ENCODE peak calls at places on chromosome 7, in ten cellular contexts. Q is tibial artery; U is heart left ventricle; O is cardiac muscle cell; K is tibial nerve; S is Peyer's patch; I is CD4-positive, alpha-beta memory T cell; W is GM23248; E is fibroblast of lung; J is lower lobe of right lung. Y is an unnamed sample.

GRCh38 chr7:17255930-17256329 is 42.5 kb upstream of the AHR start:
- DNase-seq in Q (no peak), U (no peak), O (no peak), K (no peak), S (no peak), I (no peak), W (no peak), E (no peak), J (no peak), Y (no peak)

GRCh38 chr7:104978460-104978859 is 35.5 kb upstream of the KMT2E start:
- DNase-seq in Q (no peak), U (no peak), O (no peak), K (no peak), S (no peak), I (no peak), W (no peak), E (no peak), J (no peak), Y (no peak)

GRCh38 chr7:141864765-141865447 is 23.6 kb upstream of the PRSS37 start:
- DNase-seq in Q (no peak), U (no peak), O (no peak), K (no peak), S (no peak), I (no peak), W (peak; percentile 47), E (peak; percentile 11), J (no peak), Y (no peak)

GRCh38 chr7:65448824-65449504 is 75.3 kb downstream of the ZNF92 start:
- DNase-seq in Q (no peak), U (no peak), O (no peak), K (no peak), S (no peak), I (no peak), W (peak; percentile 89), E (peak; percentile 95), J (no peak), Y (no peak)

GRCh38 chr7:46713868-46714596 is 793.0 kb upstream of the IGFBP3 start:
- DNase-seq in Q (peak; percentile 68), U (peak; percentile 68), O (peak; percentile 62), K (no peak), S (no peak), I (no peak), W (no peak), E (no peak), J (no peak), Y (no peak)

GRCh38 chr7:158313931-158314330 is 273.7 kb downstream of the PTPRN2 start:
- DNase-seq in Q (no peak), U (no peak), O (no peak), K (no peak), S (no peak), I (no peak), W (no peak), E (no peak), J (no peak), Y (no peak)

GRCh38 chr7:111475959-111476358 is 86.3 kb downstream of the IMMP2L start:
- DNase-seq in Q (no peak), U (no peak), O (no peak), K (no peak), S (no peak), I (no peak), W (no peak), E (no peak), J (no peak), Y (no peak)

GRCh38 chr7:143884978-143885559 is 16.9 kb downstream of the TCAF1 start:
- DNase-seq in Q (no peak), U (peak; percentile 56), O (peak; percentile 82), K (no peak), S (no peak), I (no peak), W (peak; percentile 76), E (peak; percentile 82), J (no peak), Y (peak; percentile 46)

GRCh38 chr7:41696323-41696916 is 6.5 kb downstream of the INHBA start:
- DNase-seq in Q (peak; percentile 91), U (peak; percentile 62), O (peak; percentile 88), K (peak; percentile 76), S (peak; percentile 42), I (no peak), W (peak; percentile 89), E (peak; percentile 90), J (peak; percentile 76), Y (peak; percentile 94)

GRCh38 chr7:30594540-30595460 is at the start of gene GARS1:
- DNase-seq in Q (peak; percentile 93), U (peak; percentile 92), O (peak; percentile 94), K (peak; percentile 78), S (peak; percentile 87), I (peak; percentile 90), W (peak; percentile 96), E (peak; percentile 89), J (peak; percentile 95), Y (peak; percentile 94)

GRCh38 chr7:30596043-30596641 is 1.5 kb downstream of the GARS1 start:
- DNase-seq in Q (no peak), U (no peak), O (no peak), K (no peak), S (no peak), I (no peak), W (peak; percentile 77), E (peak; percentile 40), J (no peak), Y (no peak)

GRCh38 chr7:30598121-30598876 is 3.6 kb downstream of the GARS1 start:
- DNase-seq in Q (no peak), U (no peak), O (no peak), K (no peak), S (no peak), I (no peak), W (peak; percentile 78), E (peak; percentile 42), J (no peak), Y (no peak)

GRCh38 chr7:30595461-30596042 is 874 bp downstream of the GARS1 start:
- DNase-seq in Q (no peak), U (no peak), O (no peak), K (no peak), S (no peak), I (no peak), W (peak; percentile 39), E (peak; percentile 7), J (no peak), Y (no peak)

GRCh38 chr7:30596721-30597120 is 2.0 kb downstream of the GARS1 start:
- DNase-seq in Q (no peak), U (no peak), O (no peak), K (no peak), S (no peak), I (no peak), W (peak; percentile 66), E (peak; percentile 30), J (no peak), Y (no peak)
- H3K27ac ChIP-seq in Q (no peak overlapping the region), U (no peak overlapping the region), O (no peak overlapping the region), K (no peak overlapping the region), S (no peak overlapping the region), I (no peak overlapping the region), W (peak overlapping the region; percentile 95), E (peak overlapping the region; percentile 97), J (no peak overlapping the region), Y (no peak overlapping the region)

DNA sequence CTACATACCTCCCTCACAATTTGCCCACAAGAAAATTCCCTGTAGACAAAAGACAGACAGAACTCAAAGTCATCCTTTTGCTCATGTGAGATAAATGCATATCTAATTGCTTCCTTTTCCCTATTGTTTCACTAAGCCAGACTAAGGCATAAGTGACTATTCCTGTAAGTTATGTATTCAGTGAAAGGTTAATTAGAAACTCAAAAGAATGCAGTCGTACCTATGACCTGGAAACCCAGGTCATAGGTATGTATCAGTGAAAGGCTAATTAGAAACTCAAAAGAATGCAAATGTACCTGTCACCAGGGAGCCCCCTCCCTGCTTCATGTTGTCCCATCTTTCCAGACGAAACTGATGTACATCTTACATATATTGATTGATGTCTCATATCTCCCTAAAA is 10.3 kb upstream of the GARS1 start:
- DNase-seq in Q (no peak), U (no peak), O (no peak), K (no peak), S (no peak), I (no peak), W (no peak), E (no peak), J (no peak), Y (no peak)
- H3K9me3 ChIP-seq in Q (no peaks in the 10 kb centered on the region), U (no peaks in the 10 kb centered on the region), O (no peaks in the 10 kb centered on the region), K (no peaks in the 10 kb centered on the region), S (no peaks in the 10 kb centered on the region), I (no peaks in the 10 kb centered on the region), W (no peaks in the 10 kb centered on the region), E (no peaks in the 10 kb centered on the region), J (no peaks in the 10 kb centered on the region), Y (no peaks in the 10 kb centered on the region)

GRCh38 chr7:90387470-90388240 is 15.6 kb upstream of the CLDN12 start:
- DNase-seq in Q (no peak), U (no peak), O (no peak), K (no peak), S (no peak), I (no peak), W (peak; percentile 37), E (no peak), J (no peak), Y (no peak)
- H3K27ac ChIP-seq in Q (no peak overlapping the region), U (no peak overlapping the region), O (no peak overlapping the region), K (no peak overlapping the region), S (no peak overlapping the region), I (no peak overlapping the region), W (no peak overlapping the region), E (no peak overlapping the region), J (no peak overlapping the region), Y (no peak overlapping the region)

GRCh38 chr7:51452694-51453093 is 136.1 kb upstream of the COBL start:
- DNase-seq in Q (no peak), U (no peak), O (no peak), K (no peak), S (no peak), I (no peak), W (no peak), E (no peak), J (no peak), Y (no peak)
- H3K9me3 ChIP-seq in Q (no peaks in the 10 kb centered on the region), U (no peaks in the 10 kb centered on the region), O (no peaks in the 10 kb centered on the region), K (no peaks in the 10 kb centered on the region), S (no peaks in the 10 kb centered on the region), I (no peaks in the 10 kb centered on the region), W (no peaks in the 10 kb centered on the region), E (no peaks in the 10 kb centered on the region), J (no peaks in the 10 kb centered on the region), Y (no peaks in the 10 kb centered on the region)

DNA sequence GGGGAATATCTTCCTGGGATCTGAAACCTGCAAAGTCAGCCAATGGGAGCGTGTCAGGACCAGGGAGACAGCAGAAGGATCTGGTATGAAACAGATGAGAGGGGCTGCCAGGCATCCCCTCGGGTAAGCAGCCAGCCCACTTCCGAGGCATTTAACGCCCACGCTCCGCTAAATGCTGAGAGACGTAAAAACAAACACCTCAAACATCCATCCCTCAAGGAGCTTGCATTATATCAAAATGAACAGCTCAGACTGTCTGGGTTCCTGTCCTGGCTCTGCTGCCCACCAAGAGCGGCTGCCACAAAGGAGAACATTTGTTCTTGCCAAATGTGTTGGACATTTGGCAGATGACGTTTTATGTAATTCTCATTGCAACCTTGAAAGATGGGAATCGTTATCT is 7.0 kb upstream of the SERPINE1 start:
- DNase-seq in Q (no peak), U (no peak), O (no peak), K (no peak), S (no peak), I (no peak), W (peak; percentile 31), E (peak; percentile 90), J (no peak), Y (no peak)
- H3K27ac ChIP-seq in Q (peak overlapping the region; percentile 98), U (no peak overlapping the region), O (peak overlapping the region; percentile 55), K (no peak overlapping the region), S (no peak overlapping the region), I (no peak overlapping the region), W (peak overlapping the region; percentile 33), E (peak overlapping the region; percentile 50), J (no peak overlapping the region), Y (peak overlapping the region; percentile 31)

GRCh38 chr7:57182031-57182430 is 49.8 kb upstream of the ZNF479 start:
- DNase-seq in Q (no peak), U (no peak), O (no peak), K (no peak), S (no peak), I (no peak), W (no peak), E (no peak), J (no peak), Y (no peak)
- H3K9me3 ChIP-seq in Q (no peaks in the 10 kb centered on the region), U (no peaks in the 10 kb centered on the region), O (no peaks in the 10 kb centered on the region), K (peaks cover 7% of the 10 kb centered on the region), S (peaks cover 58% of the 10 kb centered on the region), I (no peaks in the 10 kb centered on the region), W (no peaks in the 10 kb centered on the region), E (no peaks in the 10 kb centered on the region), J (peaks cover 22% of the 10 kb centered on the region), Y (peaks cover 7% of the 10 kb centered on the region)